ENCODE peak calls at places on chromosomes 13 and 19, in six cellular contexts. N is astrocyte of the spinal cord, Q is astrocyte, W is SK-N-SH, V is GM13976, F is Calu3. E is an unnamed sample.

GRCh38 chr19:44587863-44588752 is 25.3 kb upstream of the IGSF23 start:
- DNase-seq in W (no peak), Q (peak), F (peak), V (no peak), N (peak), E (no peak)

GRCh38 chr13:73223372-73223781 is 164.6 kb downstream of the KLF5 start:
- DNase-seq in F (no peak), V (no peak), W (no peak), Q (no peak), N (peak), E (no peak)

GRCh38 chr13:110593430-110594130 is 21.8 kb upstream of the NAXD start:
- DNase-seq in F (no peak), N (peak), W (peak), Q (peak), V (peak), E (no peak)

GRCh38 chr13:93687261-93687660 is 460.7 kb downstream of the GPC6 start:
- DNase-seq in Q (peak), N (no peak), V (no peak), F (no peak), W (no peak), E (no peak)

GRCh38 chr13:109162248-109163051 is 533.0 kb downstream of the MYO16 start:
- DNase-seq in V (peak), W (no peak), Q (no peak), F (peak), N (no peak), E (no peak)

GRCh38 chr19:35784401-35785086 is 9.2 kb downstream of the ARHGAP33 start:
- DNase-seq in N (no peak), Q (no peak), V (no peak), F (no peak), W (no peak), E (peak)

GRCh38 chr19:47680858-47681332 is 32.3 kb upstream of the EHD2 start:
- DNase-seq in V (no peak), N (no peak), W (peak), F (no peak), Q (no peak), E (no peak)

GRCh38 chr13:31261241-31261640 is 61.5 kb downstream of the B3GLCT start:
- DNase-seq in N (peak), W (no peak), F (no peak), V (no peak), Q (no peak), E (no peak)

GRCh38 chr19:35935911-35936737 is at the start of gene LRFN3:
- DNase-seq in F (peak), N (peak), V (peak), W (peak), Q (peak), E (peak)

GRCh38 chr13:99316657-99317244 is 9.6 kb upstream of the GPR183 start:
- DNase-seq in W (no peak), Q (peak), V (no peak), F (no peak), N (peak), E (no peak)

GRCh38 chr13:113129921-113130750 is 7.5 kb downstream of the F10 start:
- DNase-seq in W (no peak), Q (no peak), F (no peak), V (no peak), N (no peak), E (no peak)

GRCh38 chr13:94249512-94249911 is 230.0 kb downstream of the DCT start:
- DNase-seq in W (no peak), V (no peak), Q (peak), N (peak), F (no peak), E (no peak)

GRCh38 chr19:46890423-46891170 is 29.8 kb downstream of the ARHGAP35 start:
- DNase-seq in W (no peak), N (peak), Q (peak), F (peak), V (no peak), E (no peak)

GRCh38 chr13:79386125-79386822 is 19.8 kb downstream of the RBM26 start:
- DNase-seq in V (no peak), W (no peak), F (no peak), N (no peak), Q (peak), E (no peak)

DNA sequence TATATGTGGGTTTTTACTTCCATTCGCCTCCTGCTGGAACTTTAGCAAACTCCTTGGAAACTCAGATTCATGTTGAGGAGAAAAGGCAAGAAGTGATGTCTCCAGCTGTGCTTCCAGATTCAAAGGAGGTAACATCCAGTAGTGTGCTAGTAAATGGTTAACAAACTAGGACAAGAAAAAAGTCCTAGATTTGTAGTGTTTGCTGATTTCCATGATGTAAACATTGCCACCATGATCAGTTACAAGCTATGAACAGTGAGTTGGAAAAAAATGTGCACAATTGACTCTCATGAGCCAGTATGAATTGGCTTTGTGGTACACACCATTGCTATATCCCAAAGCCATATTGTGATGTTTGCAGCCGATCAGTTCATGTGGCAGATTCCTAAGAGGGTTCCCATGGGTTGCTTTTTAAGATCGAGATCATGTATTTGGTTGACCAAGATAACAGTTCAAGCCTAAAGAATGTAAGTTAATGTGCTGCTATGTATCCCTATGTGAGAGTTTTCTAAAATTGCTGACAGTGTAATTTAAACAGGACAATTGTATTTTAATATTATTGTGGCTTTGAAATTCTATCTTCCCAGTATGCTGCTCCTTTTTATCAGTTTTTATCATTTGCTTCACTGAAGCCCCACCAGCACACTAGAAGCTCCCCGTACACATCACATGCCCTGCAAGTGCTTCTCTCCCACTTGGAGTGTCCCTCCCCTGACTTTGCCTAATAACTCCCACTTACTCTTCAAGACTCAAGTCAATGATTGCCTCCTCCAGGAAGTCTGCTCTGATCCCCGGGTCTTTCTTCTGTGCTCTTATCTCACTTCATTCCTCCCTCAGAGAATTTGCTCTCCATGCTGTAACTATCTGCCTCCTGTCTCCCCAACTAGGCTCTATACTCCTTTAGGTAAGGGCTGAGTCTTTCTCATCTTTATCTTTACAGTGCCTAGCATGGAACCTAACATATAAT is 148.3 kb downstream of the RGCC start:
- DNase-seq in Q (no peak), F (no peak), N (no peak), W (no peak), V (no peak), E (no peak)
- TF ChIP-seq CTCF in Q (no peak), F (no peak), N (no peak), W (no peak), V (no peak), E (no peak)

GRCh38 chr13:27355894-27356293 is 68.5 kb upstream of the GTF3A start:
- DNase-seq in N (no peak), V (no peak), Q (no peak), W (no peak), F (no peak), E (peak)

GRCh38 chr13:27353166-27353583 is 71.2 kb upstream of the GTF3A start:
- DNase-seq in F (no peak), V (peak), Q (peak), N (peak), W (no peak), E (no peak)

GRCh38 chr13:27353653-27354052 is 70.8 kb upstream of the GTF3A start:
- DNase-seq in Q (no peak), W (no peak), N (no peak), F (no peak), V (no peak), E (no peak)

GRCh38 chr13:27352698-27353097 is 71.7 kb upstream of the GTF3A start:
- DNase-seq in V (no peak), Q (no peak), W (no peak), F (no peak), N (no peak), E (no peak)

GRCh38 chr13:27354379-27354778 is 70.0 kb upstream of the GTF3A start:
- DNase-seq in F (no peak), W (no peak), Q (peak), N (peak), V (no peak), E (no peak)
- TF ChIP-seq CTCF in F (no peak), W (no peak), Q (peak), N (peak), V (no peak), E (no peak)

GRCh38 chr13:53382008-53382407 is 353.4 kb downstream of the OLFM4 start:
- DNase-seq in N (no peak), W (no peak), Q (no peak), V (no peak), F (no peak), E (no peak)
- TF ChIP-seq CTCF in N (no peak), W (no peak), Q (no peak), V (no peak), F (no peak), E (no peak)

GRCh38 chr19:2659856-2660432 is 42.5 kb downstream of the GNG7 start:
- DNase-seq in N (no peak), W (no peak), V (no peak), Q (no peak), F (no peak), E (no peak)

GRCh38 chr19:2665103-2665502 is 37.4 kb downstream of the GNG7 start:
- DNase-seq in N (no peak), Q (no peak), V (no peak), W (no peak), F (no peak), E (no peak)

GRCh38 chr19:2663920-2664571 is 38.4 kb downstream of the GNG7 start:
- DNase-seq in N (no peak), W (peak), V (peak), Q (no peak), F (no peak), E (no peak)

GRCh38 chr19:2666344-2666994 is 36.0 kb downstream of the GNG7 start:
- DNase-seq in Q (no peak), F (no peak), V (no peak), W (no peak), N (no peak), E (no peak)

DNA sequence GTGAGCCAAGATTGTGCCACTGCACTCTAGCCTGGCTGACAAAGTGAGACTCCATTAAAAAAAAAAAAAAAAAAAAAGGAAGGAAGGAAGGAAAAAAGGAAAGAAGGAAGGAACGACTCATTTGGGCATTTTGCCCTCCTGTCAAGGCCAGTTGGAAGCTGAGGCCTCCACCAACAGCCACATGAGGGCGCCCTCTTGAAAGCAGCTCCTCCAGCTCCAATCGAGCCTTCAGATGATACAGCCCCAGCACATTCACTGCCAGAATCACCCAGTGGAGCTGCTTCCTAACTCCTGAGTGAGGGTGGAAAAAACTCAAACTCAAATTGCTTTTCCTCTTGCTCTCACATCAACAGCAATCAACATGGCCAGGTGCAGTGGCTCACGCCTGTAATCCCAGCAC is 40.9 kb downstream of the GNG7 start:
- DNase-seq in W (no peak), N (no peak), V (no peak), F (no peak), Q (no peak), E (no peak)
- TF ChIP-seq CTCF in W (peak), N (no peak), V (no peak), F (no peak), Q (no peak), E (no peak)

GRCh38 chr13:27622102-27622820 is 569 bp downstream of the POLR1D start:
- DNase-seq in F (no peak), V (no peak), Q (peak), N (peak), W (peak), E (no peak)
- TF ChIP-seq CTCF in F (no peak), V (no peak), Q (peak), N (peak), W (peak), E (peak)

GRCh38 chr13:46109451-46109850 is 4.6 kb upstream of the CPB2 start:
- DNase-seq in N (no peak), W (no peak), Q (no peak), F (no peak), V (no peak), E (no peak)

GRCh38 chr13:46104868-46105267 is at the start of gene CPB2:
- DNase-seq in V (no peak), F (no peak), W (no peak), N (no peak), Q (no peak), E (no peak)

GRCh38 chr13:46103037-46103436 is 1.8 kb downstream of the CPB2 start:
- DNase-seq in F (no peak), N (no peak), W (no peak), V (no peak), Q (no peak), E (no peak)

GRCh38 chr13:46111151-46111550 is 6.3 kb upstream of the CPB2 start:
- DNase-seq in W (no peak), V (no peak), F (no peak), Q (no peak), N (no peak), E (no peak)

GRCh38 chr13:46106839-46107371 is 2.1 kb upstream of the CPB2 start:
- DNase-seq in Q (no peak), F (no peak), N (no peak), W (no peak), V (no peak), E (no peak)
- TF ChIP-seq CTCF in Q (no peak), F (no peak), N (no peak), W (no peak), V (no peak), E (no peak)

GRCh38 chr19:13615890-13616289 is 109.6 kb upstream of the CACNA1A start:
- DNase-seq in Q (peak), F (no peak), W (no peak), V (no peak), N (peak), E (no peak)

GRCh38 chr19:13623686-13624405 is 117.6 kb upstream of the CACNA1A start:
- DNase-seq in Q (no peak), F (no peak), V (no peak), W (no peak), N (no peak), E (no peak)

GRCh38 chr19:13622727-13623126 is 116.4 kb upstream of the CACNA1A start:
- DNase-seq in F (no peak), V (no peak), N (no peak), W (no peak), Q (no peak), E (no peak)

GRCh38 chr19:13619203-13619632 is 112.9 kb upstream of the CACNA1A start:
- DNase-seq in F (no peak), W (no peak), V (no peak), N (no peak), Q (peak), E (no peak)

DNA sequence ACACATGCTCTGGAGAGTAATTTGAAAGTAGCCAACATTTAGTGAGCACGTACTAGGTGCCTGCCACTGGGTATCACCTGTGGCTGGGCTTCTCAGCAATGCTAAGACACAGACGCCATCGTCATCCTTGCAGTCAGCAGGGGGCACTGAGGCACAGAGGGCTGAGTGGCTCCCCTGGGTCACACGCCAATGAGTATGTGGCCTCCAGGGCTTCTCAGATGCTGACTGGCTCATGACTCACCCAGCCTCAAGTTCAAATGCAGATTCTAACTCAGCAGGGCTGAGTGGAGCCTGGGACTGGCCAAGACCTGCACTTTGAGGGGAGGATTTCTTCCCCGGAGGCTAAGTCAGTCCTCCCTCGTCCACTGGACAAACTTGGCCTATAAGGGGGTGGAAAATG is 115.1 kb upstream of the CACNA1A start:
- DNase-seq in W (no peak), Q (peak), N (peak), V (no peak), F (peak), E (no peak)
- TF ChIP-seq CTCF in W (peak), Q (peak), N (peak), V (no peak), F (no peak), E (no peak)

DNA sequence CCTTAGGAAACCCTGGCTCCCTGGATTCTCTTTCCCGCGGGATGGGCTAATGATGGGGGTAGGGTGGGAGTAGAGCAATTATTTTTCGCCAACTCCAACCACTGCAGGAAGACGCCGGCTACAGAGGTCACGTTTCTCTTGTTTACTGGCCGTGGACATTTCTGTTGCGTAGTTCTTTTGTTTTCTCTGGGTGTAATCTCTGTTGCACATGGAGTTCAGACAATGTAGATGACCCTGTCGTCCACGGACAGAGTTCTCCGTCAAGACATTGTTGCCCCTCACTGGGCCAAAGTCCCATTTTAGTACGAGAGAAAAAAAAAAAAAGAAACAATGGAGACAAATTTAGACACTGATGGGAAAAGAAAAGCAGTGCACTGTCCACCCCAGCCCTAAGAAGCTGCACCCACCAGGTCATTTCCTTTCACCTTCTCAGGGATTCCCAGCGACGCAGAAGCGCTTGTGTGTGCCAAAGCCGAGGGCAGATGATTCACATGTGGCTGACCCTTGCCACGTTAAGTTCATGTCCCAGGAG is 133.9 kb upstream of the ARGLU1 start:
- DNase-seq in N (no peak), W (no peak), F (no peak), V (no peak), Q (no peak), E (no peak)
- TF ChIP-seq CTCF in N (no peak), W (no peak), F (no peak), V (no peak), Q (no peak), E (no peak)